ENCODE peak calls at places on chromosomes 12 and 14, in ten cellular contexts. C is epithelial cell of prostate, D is NCI-H1105 treated with DMSO at 0.1 percent for 48 hours, T is NCI-H460, Z is ELR, L is nucleus accumbens, G is left ventricle myocardium inferior, F is NCI-H510A treated with DMSO at 0.1 percent for 48 hours, B is SW480, J is SW 1271. V is an unnamed sample.

GRCh38 chr12:53344824-53345485 is 8.8 kb upstream of the SP7 start:
- DNase-seq in C (no peak), B (peak), F (peak), G (peak), J (peak), Z (peak), T (peak), D (peak), L (peak), V (peak)

GRCh38 chr14:51202914-51203665 is 37.0 kb upstream of the TMX1 start:
- DNase-seq in T (no peak), F (no peak), B (no peak), J (no peak), L (no peak), D (no peak), C (no peak), G (no peak), Z (no peak), V (no peak)

GRCh38 chr14:76837524-76837923 is 11.3 kb downstream of the LRRC74A start:
- DNase-seq in G (no peak), Z (no peak), D (no peak), F (no peak), T (no peak), L (no peak), J (no peak), B (no peak), C (no peak), V (no peak)

GRCh38 chr12:70719084-70719483 is 81.9 kb upstream of the PTPRB start:
- DNase-seq in Z (no peak), L (no peak), T (no peak), G (no peak), F (no peak), D (no peak), C (no peak), B (no peak), J (no peak), V (no peak)

GRCh38 chr14:97298331-97298730 is 501.1 kb downstream of the VRK1 start:
- DNase-seq in T (no peak), D (peak), G (no peak), B (no peak), Z (no peak), C (no peak), L (no peak), J (no peak), F (no peak), V (no peak)

GRCh38 chr12:85979641-85980040 is 105.5 kb downstream of the NTS start:
- DNase-seq in B (no peak), J (no peak), D (no peak), T (no peak), G (no peak), L (no peak), C (no peak), F (no peak), Z (peak), V (no peak)

GRCh38 chr14:74984241-74985027 is 18.3 kb upstream of the EIF2B2 start:
- DNase-seq in B (no peak), L (no peak), G (no peak), Z (no peak), F (no peak), J (no peak), T (no peak), D (no peak), C (no peak), V (no peak)

GRCh38 chr14:103476065-103476464 is 46.6 kb downstream of the CKB start:
- DNase-seq in L (no peak), G (no peak), D (no peak), F (no peak), Z (no peak), J (no peak), T (no peak), C (no peak), B (no peak), V (no peak)

GRCh38 chr14:90894241-90894640 is 78.0 kb upstream of the TTC7B start:
- DNase-seq in C (no peak), Z (no peak), L (no peak), D (no peak), F (no peak), T (no peak), G (no peak), B (no peak), J (no peak), V (no peak)

GRCh38 chr12:57619434-57620244 is 8.4 kb downstream of the ARHGEF25 start:
- DNase-seq in L (no peak), Z (no peak), B (no peak), T (no peak), D (no peak), J (no peak), G (no peak), C (no peak), F (no peak), V (no peak)

GRCh38 chr12:130163461-130164215 is 1.4 kb downstream of the FZD10 start:
- DNase-seq in L (no peak), D (no peak), Z (no peak), T (no peak), G (no peak), F (no peak), J (no peak), B (no peak), C (no peak), V (no peak)

GRCh38 chr12:212799-213526 is 994 bp downstream of the SLC6A12 start:
- DNase-seq in G (peak), C (no peak), Z (no peak), F (no peak), B (no peak), D (no peak), J (no peak), L (no peak), T (no peak), V (no peak)

GRCh38 chr12:109888179-109889020 is 8.1 kb upstream of the GLTP start:
- DNase-seq in B (no peak), C (peak), J (peak), T (peak), Z (peak), D (no peak), L (no peak), F (no peak), G (no peak), V (peak)

GRCh38 chr14:73143003-73143402 is 6.7 kb downstream of the PSEN1 start:
- DNase-seq in L (peak), F (no peak), G (no peak), Z (no peak), C (no peak), B (no peak), D (no peak), J (no peak), T (no peak), V (no peak)

GRCh38 chr14:91350813-91351507 is 66.7 kb downstream of the CCDC88C start:
- DNase-seq in C (no peak), Z (no peak), L (no peak), G (no peak), D (no peak), B (no peak), F (peak), J (no peak), T (peak), V (no peak)

GRCh38 chr12:6961695-6962284 is 8.7 kb downstream of the PHB2 start:
- DNase-seq in B (peak), C (no peak), F (peak), G (peak), T (peak), Z (peak), L (no peak), J (no peak), D (peak), V (peak)

GRCh38 chr14:76011959-76012802 is 26.6 kb downstream of the IFT43 start:
- DNase-seq in L (no peak), G (no peak), D (no peak), B (no peak), Z (no peak), F (no peak), C (no peak), J (no peak), T (no peak), V (no peak)

GRCh38 chr12:128864516-128865186 is 11.4 kb downstream of the GLT1D1 start:
- DNase-seq in Z (no peak), B (no peak), L (peak), F (no peak), D (no peak), T (no peak), J (no peak), C (no peak), G (peak), V (no peak)

GRCh38 chr12:123891516-123892179 is 81.0 kb downstream of the CCDC92 start:
- DNase-seq in T (no peak), G (no peak), Z (no peak), F (no peak), B (no peak), L (no peak), J (no peak), D (no peak), C (no peak), V (no peak)

GRCh38 chr14:50379563-50379962 is 17.1 kb downstream of the CDKL1 start:
- DNase-seq in G (no peak), B (no peak), F (no peak), D (no peak), L (no peak), C (peak), T (no peak), J (no peak), Z (no peak), V (peak)

GRCh38 chr12:389138-390096 is at the start of gene KDM5A:
- DNase-seq in T (peak), L (no peak), B (peak), G (peak), Z (peak), J (no peak), C (peak), F (no peak), D (no peak), V (peak)

GRCh38 chr14:73714656-73715081 is 485 bp upstream of the PNMA1 start:
- DNase-seq in L (no peak), F (peak), Z (peak), C (no peak), J (no peak), T (peak), D (peak), B (peak), G (no peak), V (no peak)

GRCh38 chr12:21453312-21453852 is 15.9 kb downstream of the PYROXD1 start:
- DNase-seq in F (no peak), G (no peak), L (no peak), C (no peak), B (no peak), Z (no peak), J (no peak), D (no peak), T (no peak), V (no peak)

GRCh38 chr12:7642876-7643309 is 22.8 kb downstream of the APOBEC1 start:
- DNase-seq in G (no peak), Z (peak), F (no peak), B (peak), J (no peak), C (no peak), D (no peak), T (peak), L (no peak), V (no peak)

GRCh38 chr12:50711018-50711527 is 52.8 kb upstream of the ATF1 start:
- DNase-seq in J (no peak), L (no peak), C (no peak), G (no peak), B (no peak), D (no peak), F (no peak), Z (no peak), T (no peak), V (no peak)

GRCh38 chr14:62645649-62646048 is 399.6 kb downstream of the KCNH5 start:
- DNase-seq in G (no peak), B (no peak), F (no peak), L (no peak), D (no peak), T (no peak), C (no peak), Z (peak), J (no peak), V (peak)

GRCh38 chr14:104104006-104104901 is 18.8 kb downstream of the ASPG start:
- DNase-seq in Z (no peak), T (no peak), J (no peak), D (no peak), C (no peak), G (peak), L (no peak), F (no peak), B (no peak), V (no peak)

GRCh38 chr14:100238419-100239199 is at the start of gene YY1:
- DNase-seq in D (peak), B (peak), C (peak), Z (peak), G (peak), F (peak), J (peak), T (peak), L (peak), V (peak)

GRCh38 chr14:36021926-36022325 is 154.6 kb downstream of the PTCSC3 start:
- DNase-seq in F (no peak), T (no peak), Z (no peak), D (no peak), G (no peak), L (no peak), C (no peak), B (no peak), J (no peak), V (no peak)

GRCh38 chr14:29085546-29085945 is 319.0 kb downstream of the FOXG1 start:
- DNase-seq in F (no peak), B (no peak), T (no peak), C (no peak), L (no peak), Z (peak), G (no peak), D (no peak), J (no peak), V (no peak)

GRCh38 chr12:128705140-128705539 is 118.6 kb downstream of the SLC15A4 start:
- DNase-seq in J (no peak), F (no peak), G (no peak), T (no peak), B (no peak), D (no peak), Z (no peak), L (no peak), C (no peak), V (no peak)

GRCh38 chr12:93793983-93794382 is 116.8 kb downstream of the CRADD start:
- DNase-seq in J (no peak), T (no peak), G (no peak), C (no peak), D (no peak), L (no peak), F (no peak), Z (no peak), B (no peak), V (no peak)

GRCh38 chr14:104887623-104888488 is 22.8 kb downstream of the CEP170B start:
- DNase-seq in T (no peak), C (no peak), L (no peak), J (no peak), G (peak), F (no peak), Z (no peak), B (no peak), D (no peak), V (no peak)

GRCh38 chr12:46487567-46488131 is 115.1 kb upstream of the SLC38A2 start:
- DNase-seq in B (no peak), J (no peak), D (no peak), F (no peak), L (no peak), C (no peak), T (no peak), Z (no peak), G (no peak), V (no peak)

GRCh38 chr12:128040971-128041370 is 226.0 kb upstream of the TMEM132C start:
- DNase-seq in Z (no peak), B (no peak), C (no peak), L (no peak), G (no peak), F (no peak), T (no peak), J (no peak), D (no peak), V (no peak)

GRCh38 chr12:85504624-85505023 is 224.6 kb downstream of the ALX1 start:
- DNase-seq in J (no peak), F (no peak), T (no peak), Z (no peak), G (no peak), L (no peak), C (no peak), B (no peak), D (no peak), V (no peak)